ENCODE peak calls at places on chromosome 12, in five cellular contexts. K, L, O, F and U are unnamed samples.

GRCh38 chr12:122793685-122794106 is 19.3 kb downstream of the CCDC62 start:
- DNase-seq in K (peak; percentile 38), F (no peak), O (peak; percentile 14), L (no peak), U (no peak)

GRCh38 chr12:132429122-132429931 is 60.6 kb upstream of the FBRSL1 start:
- DNase-seq in F (no peak), O (no peak), K (no peak), L (no peak), U (no peak)

GRCh38 chr12:122725452-122725851 is 5.2 kb downstream of the HCAR1 start:
- DNase-seq in O (no peak), K (no peak), L (no peak), F (no peak), U (no peak)

GRCh38 chr12:130641571-130642184 is 74.4 kb downstream of the RIMBP2 start:
- DNase-seq in K (no peak), L (no peak), F (no peak), O (no peak), U (no peak)

GRCh38 chr12:3032770-3033537 is 44.2 kb upstream of the TSPAN9 start:
- DNase-seq in L (no peak), O (no peak), K (no peak), F (peak; percentile 65), U (no peak)

GRCh38 chr12:122413516-122414404 is 8.7 kb downstream of the CLIP1 start:
- DNase-seq in O (no peak), K (no peak), F (no peak), L (no peak), U (no peak)

GRCh38 chr12:112879191-112879705 is 27.5 kb upstream of the OAS1 start:
- DNase-seq in K (no peak), O (no peak), F (no peak), L (no peak), U (no peak)

GRCh38 chr12:2301531-2302461 is 249.0 kb downstream of the CACNA1C start:
- DNase-seq in F (no peak), K (peak; percentile 60), L (no peak), O (no peak), U (no peak)

GRCh38 chr12:71846322-71846940 is 6.9 kb downstream of the TBC1D15 start:
- DNase-seq in O (no peak), F (no peak), K (no peak), L (no peak), U (no peak)

GRCh38 chr12:11822071-11822818 is 172.8 kb downstream of the ETV6 start:
- DNase-seq in O (no peak), L (peak; percentile 67), F (no peak), K (peak; percentile 55), U (peak; percentile 55)

GRCh38 chr12:19082365-19082911 is 47.1 kb upstream of the PLEKHA5 start:
- DNase-seq in L (no peak), F (no peak), K (no peak), O (no peak), U (no peak)

GRCh38 chr12:47349770-47350408 is 270.1 kb upstream of the AMIGO2 start:
- DNase-seq in O (no peak), K (no peak), F (no peak), L (no peak), U (no peak)

GRCh38 chr12:122486805-122487426 is 13.8 kb downstream of the ZCCHC8 start:
- DNase-seq in F (no peak), L (no peak), K (no peak), O (no peak), U (no peak)

GRCh38 chr12:48818831-48819590 is 715 bp downstream of the CACNB3 start:
- DNase-seq in F (no peak), L (no peak), K (no peak), O (no peak), U (peak; percentile 52)

GRCh38 chr12:64678248-64678647 is 68.0 kb downstream of the RASSF3 start:
- DNase-seq in K (no peak), F (no peak), L (no peak), O (no peak), U (no peak)

GRCh38 chr12:64678835-64679234 is 68.5 kb downstream of the RASSF3 start:
- DNase-seq in O (no peak), K (no peak), L (no peak), F (no peak), U (no peak)

GRCh38 chr12:64679487-64679983 is 69.2 kb downstream of the RASSF3 start:
- DNase-seq in K (no peak), F (peak; percentile 36), L (peak; percentile 68), O (peak; percentile 74), U (peak; percentile 81)

GRCh38 chr12:64681200-64682052 is 71.1 kb downstream of the RASSF3 start:
- DNase-seq in K (no peak), L (no peak), F (no peak), O (no peak), U (no peak)

GRCh38 chr12:64680235-64680634 is 69.9 kb downstream of the RASSF3 start:
- DNase-seq in O (no peak), K (no peak), L (no peak), F (no peak), U (peak; percentile 53)
- H3K4me3 ChIP-seq in O (no peak overlapping the region), K (no peak overlapping the region), L (no peak overlapping the region), F (no peak overlapping the region), U (no peak overlapping the region)

GRCh38 chr12:52053570-52054209 is 2.4 kb downstream of the NR4A1 start:
- DNase-seq in O (no peak), K (no peak), F (peak; percentile 20), L (no peak), U (peak; percentile 57)

GRCh38 chr12:52050116-52050770 is 999 bp upstream of the NR4A1 start:
- DNase-seq in L (no peak), F (no peak), K (no peak), O (no peak), U (no peak)

GRCh38 chr12:52050771-52051541 is at the start of gene NR4A1:
- DNase-seq in F (peak; percentile 98), K (peak; percentile 88), O (peak; percentile 98), L (no peak), U (peak; percentile 99)

GRCh38 chr12:52054231-52054837 is 3.1 kb downstream of the NR4A1 start:
- DNase-seq in O (no peak), K (no peak), F (peak; percentile 22), L (no peak), U (peak; percentile 58)

GRCh38 chr12:52052471-52053186 is 1.4 kb downstream of the NR4A1 start:
- DNase-seq in L (no peak), K (no peak), F (no peak), O (no peak), U (peak; percentile 71)
- H3K4me3 ChIP-seq in L (no peak overlapping the region), K (peak overlapping the region; percentile 79), F (peak overlapping the region; percentile 69), O (peak overlapping the region; percentile 58), U (peak overlapping the region; percentile 44)

GRCh38 chr12:89932950-89933349 is 224.3 kb upstream of the ATP2B1 start:
- DNase-seq in K (no peak), L (no peak), F (no peak), O (no peak), U (no peak)

GRCh38 chr12:89933911-89934310 is 225.3 kb upstream of the ATP2B1 start:
- DNase-seq in F (no peak), K (no peak), O (no peak), L (no peak), U (no peak)

GRCh38 chr12:89927226-89927698 is 218.6 kb upstream of the ATP2B1 start:
- DNase-seq in K (no peak), O (no peak), L (no peak), F (no peak), U (no peak)

GRCh38 chr12:89924191-89924590 is 215.6 kb upstream of the ATP2B1 start:
- DNase-seq in O (no peak), F (no peak), L (no peak), K (no peak), U (no peak)

DNA sequence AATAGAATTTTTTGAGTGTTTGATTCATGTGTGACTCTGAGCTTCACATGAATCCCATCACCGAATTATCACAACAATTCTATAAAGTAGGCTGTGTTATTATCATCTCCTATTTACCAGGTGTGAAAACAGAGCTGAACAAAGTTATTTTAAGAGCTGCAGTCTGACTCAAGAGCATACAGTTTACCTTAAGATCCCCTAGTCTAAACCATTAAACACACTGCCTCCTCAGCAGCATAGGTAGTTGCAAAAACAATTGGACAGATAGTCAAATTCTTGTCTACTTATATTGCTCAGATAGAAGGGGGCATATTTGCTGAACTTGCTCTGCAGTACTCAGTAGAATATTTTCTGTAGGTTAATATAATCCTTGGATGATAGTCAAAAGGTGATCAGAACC is 219.8 kb upstream of the ATP2B1 start:
- DNase-seq in K (no peak), O (no peak), F (no peak), L (no peak), U (no peak)
- H3K4me3 ChIP-seq in K (no peak overlapping the region), O (no peak overlapping the region), F (no peak overlapping the region), L (no peak overlapping the region), U (no peak overlapping the region)

GRCh38 chr12:116910280-116910644 is 488 bp upstream of the FBXW8 start:
- DNase-seq in O (no peak), F (no peak), K (no peak), L (no peak), U (no peak)
- H3K4me3 ChIP-seq in O (peak overlapping the region; percentile 80), F (peak overlapping the region; percentile 69), K (peak overlapping the region; percentile 72), L (peak overlapping the region; percentile 67), U (no peak overlapping the region)

GRCh38 chr12:120364487-120364886 is 4.5 kb downstream of the MSI1 start:
- DNase-seq in L (no peak), F (no peak), K (no peak), O (no peak), U (peak; percentile 24)

GRCh38 chr12:120359159-120359527 is 9.8 kb downstream of the MSI1 start:
- DNase-seq in K (no peak), O (no peak), F (no peak), L (no peak), U (no peak)

GRCh38 chr12:120363274-120363855 is 5.6 kb downstream of the MSI1 start:
- DNase-seq in K (no peak), O (no peak), F (no peak), L (no peak), U (no peak)

GRCh38 chr12:120362516-120363273 is 6.3 kb downstream of the MSI1 start:
- DNase-seq in K (no peak), F (no peak), L (no peak), O (no peak), U (no peak)

GRCh38 chr12:120361506-120362208 is 7.3 kb downstream of the MSI1 start:
- DNase-seq in O (no peak), F (no peak), L (peak; percentile 12), K (peak; percentile 21), U (peak; percentile 28)
- H3K4me3 ChIP-seq in O (peak overlapping the region; percentile 25), F (peak overlapping the region; percentile 42), L (peak overlapping the region; percentile 16), K (peak overlapping the region; percentile 39), U (peak overlapping the region; percentile 32)

GRCh38 chr12:94640134-94640928 is 10.0 kb downstream of the TMCC3 start:
- DNase-seq in L (peak; percentile 95), O (no peak), K (no peak), F (no peak), U (peak; percentile 17)
- H3K4me3 ChIP-seq in L (no peak overlapping the region), O (no peak overlapping the region), K (no peak overlapping the region), F (no peak overlapping the region), U (no peak overlapping the region)